ENCODE peak calls at places on chromosome 18, in nine cellular contexts. U is heart right ventricle; R is CD8-positive, alpha-beta T cell; N is spleen; J is adrenal gland; D is body of pancreas; F is heart left ventricle; L is fibroblast of lung; Z is MM.1S. T is an unnamed sample.

GRCh38 chr18:56256659-56257058 is 381.7 kb downstream of the TXNL1 start:
- DNase-seq in U (no peak), R (no peak), N (no peak), J (no peak), D (no peak), F (no peak), L (no peak), Z (no peak), T (no peak)

GRCh38 chr18:69817335-69817935 is 130.2 kb downstream of the CD226 start:
- DNase-seq in U (no peak), R (no peak), N (no peak), J (no peak), D (no peak), F (no peak), L (peak; percentile 97), Z (no peak), T (no peak)

GRCh38 chr18:21656402-21656801 is 44.3 kb downstream of the SNRPD1 start:
- DNase-seq in U (no peak), R (no peak), N (no peak), J (no peak), D (no peak), F (no peak), L (peak; percentile 24), Z (no peak), T (no peak)

GRCh38 chr18:8097942-8098341 is 511.3 kb upstream of the RAB12 start:
- DNase-seq in U (no peak), R (no peak), N (no peak), J (no peak), D (no peak), F (no peak), L (no peak), Z (no peak), T (no peak)

GRCh38 chr18:26771524-26771923 is 94.0 kb downstream of the AQP4 start:
- DNase-seq in U (no peak), R (no peak), N (no peak), J (peak; percentile 41), D (peak; percentile 39), F (no peak), L (no peak), Z (peak; percentile 16), T (peak; percentile 18)

GRCh38 chr18:43563780-43564179 is 286.5 kb upstream of the SYT4 start:
- DNase-seq in U (peak; percentile 11), R (no peak), N (no peak), J (peak; percentile 59), D (peak; percentile 56), F (no peak), L (peak; percentile 57), Z (peak; percentile 59), T (no peak)

GRCh38 chr18:395481-396250 is 104.8 kb downstream of the COLEC12 start:
- DNase-seq in U (no peak), R (no peak), N (no peak), J (no peak), D (peak; percentile 33), F (no peak), L (peak; percentile 71), Z (no peak), T (no peak)

GRCh38 chr18:56068030-56068671 is 480.2 kb upstream of the TCF4 start:
- DNase-seq in U (peak; percentile 36), R (no peak), N (no peak), J (no peak), D (no peak), F (peak; percentile 18), L (peak; percentile 56), Z (no peak), T (no peak)

GRCh38 chr18:23300211-23300887 is 152.7 kb upstream of the RIOK3 start:
- DNase-seq in U (no peak), R (no peak), N (no peak), J (no peak), D (no peak), F (no peak), L (no peak), Z (no peak), T (no peak)

GRCh38 chr18:55452123-55452611 is 135.8 kb downstream of the TCF4 start:
- DNase-seq in U (no peak), R (no peak), N (no peak), J (no peak), D (peak; percentile 5), F (no peak), L (peak; percentile 12), Z (no peak), T (no peak)

DNA sequence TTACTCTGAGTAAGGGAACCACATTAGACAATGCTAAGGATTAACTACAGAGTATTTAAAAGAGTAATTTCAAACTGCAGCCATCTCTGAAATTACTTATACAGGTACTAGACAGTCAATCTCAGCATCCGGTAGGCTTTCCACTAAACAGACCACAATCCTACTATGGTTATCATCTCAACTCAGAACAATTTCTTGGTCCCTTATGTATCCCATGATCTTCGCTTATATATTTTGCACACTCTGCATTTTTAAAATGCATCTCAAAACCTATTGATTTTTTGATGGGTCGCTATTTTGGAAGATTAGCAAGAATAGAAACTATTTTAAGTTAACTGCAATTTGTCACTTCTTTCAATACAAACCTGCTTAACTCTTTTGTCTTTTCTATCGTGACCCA is 1.4 kb downstream of the PPP4R1 start:
- DNase-seq in U (no peak), R (no peak), N (no peak), J (no peak), D (no peak), F (no peak), L (no peak), Z (no peak), T (no peak)
- H3K4me1 ChIP-seq in U (peaks cover 36% of the 10 kb centered on the region), R (peaks cover 20% of the 10 kb centered on the region), N (peaks cover 27% of the 10 kb centered on the region), J (peaks cover 11% of the 10 kb centered on the region), D (peaks cover 39% of the 10 kb centered on the region), F (peaks cover 52% of the 10 kb centered on the region), L (peaks cover 10% of the 10 kb centered on the region), Z (peaks cover 8% of the 10 kb centered on the region), T (peaks cover 16% of the 10 kb centered on the region)

GRCh38 chr18:4765401-4765800 is 310.3 kb upstream of the DLGAP1 start:
- DNase-seq in U (no peak), R (no peak), N (no peak), J (no peak), D (no peak), F (no peak), L (no peak), Z (no peak), T (no peak)
- TF ChIP-seq CTCF in U (no peak), R (no peak), N (no peak), J (no peak), D (no peak), F (no peak), L (no peak), Z (no peak), T (no peak)

GRCh38 chr18:58402247-58402646 is 226.6 kb downstream of the ALPK2 start:
- DNase-seq in U (no peak), R (no peak), N (no peak), J (no peak), D (peak; percentile 66), F (no peak), L (peak; percentile 83), Z (no peak), T (no peak)

GRCh38 chr18:58402951-58403702 is 225.8 kb downstream of the ALPK2 start:
- DNase-seq in U (no peak), R (no peak), N (no peak), J (no peak), D (no peak), F (no peak), L (no peak), Z (no peak), T (no peak)

GRCh38 chr18:58398648-58399398 is 230.1 kb downstream of the ALPK2 start:
- DNase-seq in U (no peak), R (no peak), N (no peak), J (no peak), D (no peak), F (no peak), L (no peak), Z (no peak), T (no peak)

GRCh38 chr18:58400337-58400885 is 228.5 kb downstream of the ALPK2 start:
- DNase-seq in U (no peak), R (no peak), N (no peak), J (no peak), D (no peak), F (no peak), L (peak; percentile 38), Z (no peak), T (no peak)

GRCh38 chr18:58401191-58401590 is 227.7 kb downstream of the ALPK2 start:
- DNase-seq in U (no peak), R (no peak), N (no peak), J (no peak), D (no peak), F (no peak), L (no peak), Z (no peak), T (no peak)
- H3K4me1 ChIP-seq in U (peaks cover 13% of the 10 kb centered on the region), R (peaks cover 8% of the 10 kb centered on the region), N (no peaks in the 10 kb centered on the region), J (no peaks in the 10 kb centered on the region), D (peaks cover 28% of the 10 kb centered on the region), F (no peaks in the 10 kb centered on the region), L (no peaks in the 10 kb centered on the region), Z (no peaks in the 10 kb centered on the region), T (no peaks in the 10 kb centered on the region)

DNA sequence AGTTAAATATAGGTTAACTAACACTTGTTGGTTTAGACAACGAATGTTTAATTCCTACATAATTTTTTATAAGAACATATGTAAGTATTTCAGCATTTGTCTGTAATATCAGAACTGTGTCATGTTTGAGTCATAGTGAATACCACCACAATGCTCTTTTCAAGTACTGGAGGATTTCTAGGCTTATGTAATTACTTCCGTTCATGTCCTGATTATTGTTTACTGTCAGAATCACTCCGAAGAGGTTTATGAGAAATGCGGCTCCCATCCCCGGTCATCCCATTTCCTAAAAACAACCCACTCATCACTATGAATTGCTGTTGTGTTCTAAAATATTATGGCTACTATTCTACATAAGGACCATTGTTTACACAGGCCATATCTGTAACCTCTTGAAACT is 45.1 kb downstream of the CDH19 start:
- DNase-seq in U (no peak), R (no peak), N (no peak), J (no peak), D (no peak), F (no peak), L (peak; percentile 2), Z (no peak), T (no peak)
- TF ChIP-seq CTCF in U (no peak), R (no peak), N (no peak), J (no peak), D (no peak), F (no peak), L (no peak), Z (no peak), T (no peak)

DNA sequence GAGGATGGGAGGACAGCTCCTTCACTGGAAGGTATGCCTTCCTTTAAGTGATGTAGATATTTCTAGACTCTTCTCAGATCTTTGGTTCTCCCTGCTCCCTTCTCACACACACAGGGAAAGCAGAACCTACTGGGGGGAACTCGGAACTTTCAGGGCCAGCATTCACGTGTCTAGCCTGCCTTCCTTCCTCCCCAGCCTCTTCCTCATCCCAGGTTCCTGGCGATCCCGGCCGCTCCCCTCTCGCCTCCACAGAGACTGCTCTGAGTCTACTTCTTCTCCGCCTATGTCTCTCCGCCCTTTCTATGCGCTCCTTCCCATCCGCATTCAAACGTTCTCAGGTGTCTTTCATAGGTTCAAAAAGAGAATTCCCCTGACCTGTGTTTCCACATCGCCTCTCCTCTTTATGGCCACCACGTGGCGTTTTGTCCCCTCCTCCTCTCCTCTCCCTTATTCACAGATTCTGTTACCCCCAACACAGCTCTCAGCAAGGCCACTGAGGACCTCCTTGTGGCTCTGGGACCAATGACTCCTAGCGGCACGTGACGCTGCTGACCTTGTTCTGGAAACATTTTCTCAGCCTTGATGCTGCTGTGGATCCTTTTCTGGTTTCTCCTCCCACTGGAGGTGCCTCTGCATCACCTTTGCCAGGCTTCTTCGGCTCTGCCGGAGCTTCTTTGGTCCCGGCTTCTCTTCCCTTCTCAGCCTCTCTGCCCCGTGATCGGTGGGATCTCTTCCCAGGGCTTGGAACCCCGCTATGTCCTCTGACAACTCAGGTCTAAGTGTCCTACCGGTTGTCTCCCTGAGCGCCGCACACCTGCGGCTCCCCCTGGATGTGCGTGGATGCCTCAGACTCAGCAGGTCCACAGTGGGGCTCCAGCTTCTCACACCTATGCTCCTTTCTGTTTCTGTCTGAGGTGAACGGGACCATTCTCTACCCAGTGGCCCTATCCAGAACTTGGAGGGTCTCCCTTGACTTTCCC is 77.5 kb downstream of the VAPA start:
- DNase-seq in U (no peak), R (no peak), N (no peak), J (no peak), D (no peak), F (no peak), L (no peak), Z (no peak), T (no peak)
- H3K4me1 ChIP-seq in U (no peaks in the 10 kb centered on the region), R (no peaks in the 10 kb centered on the region), N (peaks cover 3% of the 10 kb centered on the region), J (no peaks in the 10 kb centered on the region), D (peaks cover 57% of the 10 kb centered on the region), F (peaks cover 34% of the 10 kb centered on the region), L (no peaks in the 10 kb centered on the region), Z (no peaks in the 10 kb centered on the region), T (no peaks in the 10 kb centered on the region)

T was measured in mucosa of descending colon.